ENCODE peak calls at places on chromosomes 7 and 10, in five cellular contexts. One of them, this sample, is unnamed.

GRCh38 chr7:98249106-98249505 is 2.9 kb downstream of the TECPR1 start:
- DNase-seq in SK-N-MC: no peak
- DNase-seq in CD4-positive, CD25-positive, alpha-beta regulatory T cell: no peak
- DNase-seq in transverse colon: no peak
- DNase-seq in pancreas: no peak
- DNase-seq in this sample: no peak

GRCh38 chr7:117277576-117277975 is 45.3 kb downstream of the WNT2 start:
- DNase-seq in SK-N-MC: no peak
- DNase-seq in CD4-positive, CD25-positive, alpha-beta regulatory T cell: no peak
- DNase-seq in pancreas: no peak
- DNase-seq in transverse colon: no peak
- DNase-seq in this sample: no peak

GRCh38 chr10:19654576-19654975 is 161.7 kb upstream of the PLXDC2 start:
- DNase-seq in pancreas: no peak
- DNase-seq in CD4-positive, CD25-positive, alpha-beta regulatory T cell: no peak
- DNase-seq in SK-N-MC: no peak
- DNase-seq in transverse colon: no peak
- DNase-seq in this sample: no peak

GRCh38 chr10:72263613-72264241 is 10.0 kb upstream of the DDIT4 start:
- DNase-seq in SK-N-MC: no peak
- DNase-seq in transverse colon: peak
- DNase-seq in pancreas: peak
- DNase-seq in CD4-positive, CD25-positive, alpha-beta regulatory T cell: peak
- DNase-seq in this sample: no peak

GRCh38 chr7:129225206-129225930 is 538 bp downstream of the AHCYL2 start:
- DNase-seq in SK-N-MC: no peak
- DNase-seq in pancreas: peak
- DNase-seq in transverse colon: peak
- DNase-seq in CD4-positive, CD25-positive, alpha-beta regulatory T cell: no peak
- DNase-seq in this sample: no peak

GRCh38 chr7:100884741-100885439 is 4.6 kb downstream of the UFSP1 start:
- DNase-seq in SK-N-MC: no peak
- DNase-seq in CD4-positive, CD25-positive, alpha-beta regulatory T cell: no peak
- DNase-seq in pancreas: no peak
- DNase-seq in transverse colon: no peak
- DNase-seq in this sample: peak

GRCh38 chr7:1666779-1667565 is 3.1 kb upstream of the ELFN1 start:
- DNase-seq in SK-N-MC: no peak
- DNase-seq in CD4-positive, CD25-positive, alpha-beta regulatory T cell: no peak
- DNase-seq in pancreas: peak
- DNase-seq in transverse colon: no peak
- DNase-seq in this sample: no peak

GRCh38 chr10:33335800-33336605 is 1.5 kb upstream of the NRP1 start:
- DNase-seq in pancreas: peak
- DNase-seq in transverse colon: peak
- DNase-seq in CD4-positive, CD25-positive, alpha-beta regulatory T cell: no peak
- DNase-seq in SK-N-MC: no peak
- DNase-seq in this sample: no peak

GRCh38 chr7:150451097-150451793 is 815 bp downstream of the GIMAP8 start:
- DNase-seq in pancreas: no peak
- DNase-seq in CD4-positive, CD25-positive, alpha-beta regulatory T cell: peak
- DNase-seq in transverse colon: peak
- DNase-seq in SK-N-MC: no peak
- DNase-seq in this sample: no peak

GRCh38 chr10:110774069-110775021 is 97.4 kb upstream of the PDCD4 start:
- DNase-seq in transverse colon: no peak
- DNase-seq in CD4-positive, CD25-positive, alpha-beta regulatory T cell: peak
- DNase-seq in SK-N-MC: no peak
- DNase-seq in pancreas: no peak
- DNase-seq in this sample: no peak

GRCh38 chr7:35753761-35754603 is 46.9 kb upstream of the SEPTIN7 start:
- DNase-seq in SK-N-MC: no peak
- DNase-seq in pancreas: no peak
- DNase-seq in transverse colon: peak
- DNase-seq in CD4-positive, CD25-positive, alpha-beta regulatory T cell: no peak
- DNase-seq in this sample: no peak

GRCh38 chr7:107891619-107892366 is 810 bp downstream of the DLD start:
- DNase-seq in CD4-positive, CD25-positive, alpha-beta regulatory T cell: no peak
- DNase-seq in pancreas: no peak
- DNase-seq in SK-N-MC: no peak
- DNase-seq in transverse colon: no peak
- DNase-seq in this sample: no peak

GRCh38 chr10:111934926-111935325 is 248.6 kb downstream of the GPAM start:
- DNase-seq in SK-N-MC: no peak
- DNase-seq in transverse colon: no peak
- DNase-seq in CD4-positive, CD25-positive, alpha-beta regulatory T cell: no peak
- DNase-seq in pancreas: no peak
- DNase-seq in this sample: no peak

GRCh38 chr10:70299876-70300275 is 16.1 kb upstream of the NPFFR1 start:
- DNase-seq in SK-N-MC: no peak
- DNase-seq in pancreas: no peak
- DNase-seq in transverse colon: no peak
- DNase-seq in CD4-positive, CD25-positive, alpha-beta regulatory T cell: no peak
- DNase-seq in this sample: no peak

GRCh38 chr10:103441611-103442010 is 10.6 kb downstream of the CALHM2 start:
- DNase-seq in CD4-positive, CD25-positive, alpha-beta regulatory T cell: no peak
- DNase-seq in SK-N-MC: no peak
- DNase-seq in pancreas: no peak
- DNase-seq in transverse colon: no peak
- DNase-seq in this sample: no peak
- H3K27ac ChIP-seq in CD4-positive, CD25-positive, alpha-beta regulatory T cell: no peak
- H3K27ac ChIP-seq in SK-N-MC: no peak
- H3K27ac ChIP-seq in pancreas: no peak
- H3K27ac ChIP-seq in transverse colon: no peak
- H3K27ac ChIP-seq in this sample: no peak

GRCh38 chr10:125112697-125113494 is 47.5 kb downstream of the CTBP2 start:
- DNase-seq in SK-N-MC: no peak
- DNase-seq in transverse colon: no peak
- DNase-seq in pancreas: no peak
- DNase-seq in CD4-positive, CD25-positive, alpha-beta regulatory T cell: no peak
- DNase-seq in this sample: no peak
- H3K27ac ChIP-seq in SK-N-MC: no peak
- H3K27ac ChIP-seq in transverse colon: peak
- H3K27ac ChIP-seq in pancreas: no peak
- H3K27ac ChIP-seq in CD4-positive, CD25-positive, alpha-beta regulatory T cell: no peak
- H3K27ac ChIP-seq in this sample: no peak

GRCh38 chr10:95511314-95511713 is 49.9 kb downstream of the SORBS1 start:
- DNase-seq in transverse colon: no peak
- DNase-seq in SK-N-MC: no peak
- DNase-seq in pancreas: no peak
- DNase-seq in CD4-positive, CD25-positive, alpha-beta regulatory T cell: no peak
- DNase-seq in this sample: no peak
- H3K27ac ChIP-seq in transverse colon: peak
- H3K27ac ChIP-seq in SK-N-MC: no peak
- H3K27ac ChIP-seq in pancreas: no peak
- H3K27ac ChIP-seq in CD4-positive, CD25-positive, alpha-beta regulatory T cell: no peak
- H3K27ac ChIP-seq in this sample: peak

GRCh38 chr10:69009360-69009759 is 20.8 kb downstream of the KIFBP start:
- DNase-seq in CD4-positive, CD25-positive, alpha-beta regulatory T cell: no peak
- DNase-seq in SK-N-MC: no peak
- DNase-seq in transverse colon: no peak
- DNase-seq in pancreas: no peak
- DNase-seq in this sample: no peak

GRCh38 chr10:69010151-69010640 is 21.6 kb downstream of the KIFBP start:
- DNase-seq in CD4-positive, CD25-positive, alpha-beta regulatory T cell: no peak
- DNase-seq in transverse colon: no peak
- DNase-seq in pancreas: no peak
- DNase-seq in SK-N-MC: no peak
- DNase-seq in this sample: no peak

GRCh38 chr10:69018613-69019012 is 30.0 kb downstream of the KIFBP start:
- DNase-seq in pancreas: no peak
- DNase-seq in transverse colon: no peak
- DNase-seq in SK-N-MC: no peak
- DNase-seq in CD4-positive, CD25-positive, alpha-beta regulatory T cell: no peak
- DNase-seq in this sample: no peak

GRCh38 chr10:69014171-69014570 is 25.6 kb downstream of the KIFBP start:
- DNase-seq in SK-N-MC: no peak
- DNase-seq in pancreas: no peak
- DNase-seq in CD4-positive, CD25-positive, alpha-beta regulatory T cell: no peak
- DNase-seq in transverse colon: no peak
- DNase-seq in this sample: no peak
- H3K27ac ChIP-seq in SK-N-MC: no peak
- H3K27ac ChIP-seq in pancreas: no peak
- H3K27ac ChIP-seq in CD4-positive, CD25-positive, alpha-beta regulatory T cell: no peak
- H3K27ac ChIP-seq in transverse colon: no peak
- H3K27ac ChIP-seq in this sample: no peak

GRCh38 chr7:369981-370621 is 80.1 kb downstream of the FOXL3 start:
- DNase-seq in SK-N-MC: no peak
- DNase-seq in transverse colon: peak
- DNase-seq in pancreas: peak
- DNase-seq in CD4-positive, CD25-positive, alpha-beta regulatory T cell: no peak
- DNase-seq in this sample: no peak
- H3K27ac ChIP-seq in SK-N-MC: no peak
- H3K27ac ChIP-seq in transverse colon: no peak
- H3K27ac ChIP-seq in pancreas: peak
- H3K27ac ChIP-seq in CD4-positive, CD25-positive, alpha-beta regulatory T cell: no peak
- H3K27ac ChIP-seq in this sample: no peak

DNA sequence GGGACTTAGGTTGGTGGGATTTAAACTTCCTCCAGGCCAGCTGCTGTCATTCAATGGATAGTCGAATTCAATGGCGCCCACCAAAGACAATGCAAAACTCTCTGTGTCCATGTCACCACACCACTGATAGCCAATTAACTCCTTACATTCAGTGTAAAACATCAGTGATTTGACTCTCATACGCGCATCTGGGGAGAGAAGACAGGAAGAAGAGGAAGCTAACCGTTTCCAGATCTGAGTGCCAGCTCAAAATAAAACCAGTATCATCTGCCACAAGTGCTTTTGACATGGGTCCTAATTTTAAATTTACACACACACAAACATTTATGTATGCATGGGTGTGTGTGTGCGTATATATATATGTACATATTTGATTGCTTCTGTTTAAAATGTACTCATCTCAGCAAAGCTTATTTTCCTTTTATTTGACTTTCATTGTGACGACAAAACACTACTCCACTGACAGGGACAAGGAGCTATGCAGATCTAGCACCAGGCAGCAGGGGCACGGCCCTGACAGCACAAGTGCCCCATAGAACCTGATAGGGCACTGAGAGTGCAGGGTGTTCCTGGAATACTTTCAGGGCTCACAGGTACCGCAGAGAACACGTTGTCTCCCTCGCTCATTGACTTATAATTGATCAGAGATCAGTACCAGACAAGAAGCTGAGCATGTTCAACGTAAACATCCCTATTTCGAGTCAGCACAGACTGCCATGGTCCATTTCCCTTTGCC is 176.2 kb downstream of the COBL start:
- DNase-seq in pancreas: no peak
- DNase-seq in transverse colon: no peak
- DNase-seq in SK-N-MC: no peak
- DNase-seq in CD4-positive, CD25-positive, alpha-beta regulatory T cell: no peak
- DNase-seq in this sample: no peak
- H3K27ac ChIP-seq in pancreas: peak
- H3K27ac ChIP-seq in transverse colon: no peak
- H3K27ac ChIP-seq in SK-N-MC: no peak
- H3K27ac ChIP-seq in CD4-positive, CD25-positive, alpha-beta regulatory T cell: no peak
- H3K27ac ChIP-seq in this sample: no peak

GRCh38 chr10:60908896-60909295 is 35.1 kb downstream of the RHOBTB1 start:
- DNase-seq in CD4-positive, CD25-positive, alpha-beta regulatory T cell: no peak
- DNase-seq in SK-N-MC: no peak
- DNase-seq in transverse colon: no peak
- DNase-seq in pancreas: no peak
- DNase-seq in this sample: no peak
- H3K27ac ChIP-seq in CD4-positive, CD25-positive, alpha-beta regulatory T cell: no peak
- H3K27ac ChIP-seq in SK-N-MC: no peak
- H3K27ac ChIP-seq in transverse colon: peak
- H3K27ac ChIP-seq in pancreas: no peak
- H3K27ac ChIP-seq in this sample: no peak

This sample was measured in caudate nucleus.